ENCODE peak calls at places on chromosomes 13 and 19, in four cellular contexts. M is HepG2, Y is HCT116, N is H1. Q is an unnamed sample.

GRCh38 chr13:65540064-65540635 is 1690.0 kb downstream of the PCDH9 start:
- DNase-seq in M (no peak), Y (no peak), N (no peak), Q (no peak)

GRCh38 chr19:58117841-58118575 is 20.0 kb upstream of the ZSCAN18 start:
- DNase-seq in M (no peak), Y (no peak), N (peak), Q (no peak)

GRCh38 chr13:52921194-52921593 is 72.8 kb upstream of the PCDH8 start:
- DNase-seq in Y (no peak), N (no peak), M (no peak), Q (no peak)

GRCh38 chr19:2755448-2755705 is 15.6 kb upstream of the SLC39A3 start:
- DNase-seq in Y (no peak), M (no peak), N (no peak), Q (no peak)

GRCh38 chr13:84962849-84963248 is 836.4 kb downstream of the SLITRK6 start:
- DNase-seq in N (no peak), M (no peak), Y (no peak), Q (no peak)

GRCh38 chr19:20661150-20661819 is at the start of gene ZNF626:
- DNase-seq in M (peak), N (peak), Y (no peak), Q (peak)

GRCh38 chr19:4542896-4543351 is 3.1 kb upstream of the LRG1 start:
- DNase-seq in M (no peak), N (no peak), Y (no peak), Q (no peak)

GRCh38 chr13:101397742-101398141 is 18.6 kb downstream of the NALCN start:
- DNase-seq in Y (no peak), M (no peak), N (no peak), Q (no peak)

GRCh38 chr19:6425732-6426686 is 1.4 kb upstream of the KHSRP start:
- DNase-seq in M (peak), N (no peak), Y (peak), Q (no peak)

GRCh38 chr13:29471551-29471950 is 123.9 kb downstream of the SLC7A1 start:
- DNase-seq in N (no peak), Y (no peak), M (no peak), Q (peak)

GRCh38 chr13:19794552-19795143 is 11.9 kb upstream of the PSPC1 start:
- DNase-seq in M (no peak), Y (peak), N (peak), Q (no peak)
- TF ChIP-seq SRF in M (no peak), Y (no peak), N (no peak), Q (no peak)

DNA sequence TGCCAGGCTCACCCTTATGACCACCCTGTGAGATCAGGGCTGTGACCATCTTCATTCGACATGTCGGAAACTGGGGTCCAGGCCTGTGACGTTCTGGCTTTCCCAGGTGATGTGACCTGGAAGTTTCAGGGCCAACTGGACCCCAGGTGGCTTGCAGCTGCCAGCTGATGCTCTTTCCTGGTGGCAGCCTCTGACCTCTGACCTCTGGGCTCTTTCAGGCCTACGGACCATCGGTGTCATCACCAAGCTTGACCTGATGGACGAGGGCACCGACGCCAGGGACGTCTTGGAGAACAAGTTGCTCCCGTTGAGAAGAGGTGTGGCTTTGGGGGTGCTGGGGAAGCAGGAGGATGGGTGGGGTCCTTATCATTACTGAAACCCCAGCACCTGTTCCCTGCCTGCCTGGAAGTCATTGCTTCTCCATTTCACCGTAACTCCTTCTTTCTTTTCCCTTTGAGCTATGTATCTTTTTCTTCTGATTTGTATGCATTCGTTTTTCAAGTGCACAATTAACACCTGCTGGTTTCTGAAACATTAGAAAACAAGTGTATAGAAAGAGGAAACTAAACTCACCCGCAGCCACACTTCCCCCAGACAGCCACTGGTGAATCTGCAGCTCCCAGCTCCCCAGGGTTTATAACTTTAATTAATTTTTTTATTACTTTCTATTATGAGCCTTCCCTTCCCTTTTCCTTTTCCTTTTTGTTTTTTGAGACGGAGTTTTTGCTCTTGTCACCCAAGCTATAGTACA is 58.9 kb downstream of the TMED1 start:
- DNase-seq in Y (no peak), M (no peak), N (no peak), Q (no peak)
- TF ChIP-seq SRF in Y (no peak), M (no peak), N (no peak), Q (no peak)

DNA sequence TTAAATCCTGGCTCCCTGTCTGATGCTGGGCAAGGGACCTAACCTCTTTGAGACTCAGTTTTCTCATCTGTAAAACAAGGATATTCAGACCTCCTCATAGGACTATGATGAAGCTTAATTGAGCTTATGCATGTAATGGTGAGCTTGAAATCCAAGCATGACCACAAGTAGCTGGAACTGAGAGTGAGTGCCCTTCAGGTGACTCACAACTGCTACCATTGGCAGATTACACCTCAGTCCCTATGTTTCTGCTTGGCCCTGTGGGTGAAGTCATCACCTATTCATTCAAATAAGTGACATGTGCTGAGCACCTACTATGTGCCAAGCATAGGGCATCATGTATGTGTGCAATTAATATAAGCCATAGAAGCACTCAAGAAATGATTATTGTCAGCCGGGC is 25.7 kb downstream of the NOVA2 start:
- DNase-seq in M (no peak), N (no peak), Y (no peak), Q (no peak)
- TF ChIP-seq SRF in M (no peak), N (no peak), Y (no peak), Q (no peak)

GRCh38 chr19:956747-957451 is 27.2 kb upstream of the WDR18 start:
- DNase-seq in M (no peak), Y (peak), N (no peak), Q (no peak)

GRCh38 chr19:959935-960502 is 24.1 kb upstream of the WDR18 start:
- DNase-seq in N (no peak), M (peak), Y (no peak), Q (no peak)

GRCh38 chr19:961866-962620 is 22.1 kb upstream of the WDR18 start:
- DNase-seq in N (no peak), Y (no peak), M (peak), Q (peak)

GRCh38 chr19:960601-960938 is 23.6 kb upstream of the WDR18 start:
- DNase-seq in N (no peak), M (no peak), Y (no peak), Q (no peak)

GRCh38 chr19:958967-959685 is 25.0 kb upstream of the WDR18 start:
- DNase-seq in Y (peak), N (no peak), M (peak), Q (peak)
- TF ChIP-seq SRF in Y (no peak), N (no peak), M (no peak), Q (no peak)

DNA sequence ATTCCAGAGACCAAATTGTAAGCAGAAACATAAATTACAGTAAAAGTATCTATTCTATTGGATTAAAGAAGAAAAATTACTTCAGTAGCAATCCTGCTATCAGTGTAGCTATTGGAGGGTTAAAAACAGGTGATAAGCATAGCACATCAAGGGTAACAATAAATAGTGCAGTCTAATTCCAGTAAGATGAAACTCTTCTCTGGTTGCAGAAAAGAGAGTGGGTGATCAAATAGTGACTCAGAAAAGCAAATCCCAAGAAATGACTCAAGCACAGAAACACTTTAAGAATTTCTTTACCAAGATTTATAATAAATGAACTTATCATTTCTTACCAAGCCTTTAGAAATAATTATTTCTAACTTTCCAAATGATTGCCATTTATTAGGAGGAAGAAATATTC is 135.7 kb downstream of the LMO7 start:
- DNase-seq in N (no peak), Y (peak), M (no peak), Q (no peak)
- TF ChIP-seq SRF in N (no peak), Y (no peak), M (no peak), Q (no peak)

GRCh38 chr19:35901854-35902661 is at the start of gene HCST:
- DNase-seq in M (no peak), N (no peak), Y (no peak), Q (no peak)
- TF ChIP-seq SRF in M (no peak), N (no peak), Y (no peak), Q (no peak)

DNA sequence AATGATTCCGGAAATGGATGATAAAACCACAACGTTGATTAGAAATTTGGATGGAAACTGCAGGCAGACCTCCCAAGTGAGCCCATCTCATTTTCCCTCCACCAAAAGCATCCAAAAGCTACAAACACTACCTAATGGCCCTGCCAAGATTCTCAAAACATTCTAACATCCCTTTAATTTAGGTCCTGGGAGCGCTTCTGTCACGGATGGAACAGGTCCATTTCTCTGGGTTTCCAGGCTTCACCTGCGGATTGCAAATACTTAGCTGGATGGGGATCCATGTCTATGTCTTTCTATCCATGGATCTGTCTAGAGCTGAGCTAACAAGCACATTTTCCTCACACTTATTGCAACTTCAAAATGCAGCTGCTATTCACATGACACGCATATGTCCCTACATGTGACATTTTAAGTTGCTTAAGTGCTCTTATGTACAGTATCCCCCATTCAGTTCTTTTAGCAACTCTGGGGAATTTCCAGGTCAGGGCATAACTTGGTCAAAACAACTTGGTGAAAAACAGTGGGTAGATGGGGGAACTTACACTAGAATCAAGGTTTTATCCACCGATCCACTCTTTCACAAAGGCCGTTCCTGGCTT is 73.2 kb downstream of the COL4A1 start:
- DNase-seq in N (no peak), M (no peak), Y (no peak), Q (no peak)
- TF ChIP-seq SRF in N (no peak), M (no peak), Y (no peak), Q (no peak)

DNA sequence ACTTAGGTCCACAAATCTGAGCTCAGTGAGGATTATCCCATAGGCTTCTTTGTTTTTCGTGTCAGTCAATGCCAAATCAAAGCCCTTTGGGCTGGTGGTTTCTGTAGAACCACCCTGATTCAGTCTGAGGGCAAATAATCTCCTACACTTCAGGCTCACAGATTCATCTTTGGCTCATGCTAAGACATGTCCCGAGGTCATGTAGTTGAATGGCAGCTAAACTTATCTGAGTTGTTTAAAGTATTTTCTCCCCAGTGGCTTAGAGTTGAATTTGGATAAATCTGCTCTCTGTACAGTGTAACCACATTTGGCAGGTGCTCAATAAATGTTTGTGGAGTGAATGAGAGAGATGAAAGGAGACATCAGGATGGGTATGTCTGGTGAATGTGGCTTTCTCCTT is 13.1 kb upstream of the SLC25A42 start:
- DNase-seq in N (no peak), Y (no peak), M (no peak), Q (no peak)
- TF ChIP-seq SRF in N (no peak), Y (no peak), M (no peak), Q (no peak)